ENCODE peak calls at places on chromosome 15, in eight cellular contexts. D is lower lobe of right lung; E is upper lobe of right lung; U is CD8-positive, alpha-beta T cell; J is iris pigment epithelial cell; Y is activated T-helper 1 cell treated with Interleukin-2 at 50 U/mL for 16 hours; L is adipocyte; B is kidney tubule cell. C is an unnamed sample.

GRCh38 chr15:80309769-80310384 is 57.9 kb upstream of the CTXND1 start:
- DNase-seq in D (no peak), E (no peak), U (no peak), J (peak), Y (no peak), L (peak), B (peak), C (no peak)

GRCh38 chr15:37058316-37058985 is 41.9 kb downstream of the MEIS2 start:
- DNase-seq in D (no peak), E (no peak), U (no peak), J (peak), Y (no peak), L (peak), B (peak), C (no peak)

GRCh38 chr15:67916565-67916964 is 76.7 kb upstream of the RNU6-1 start:
- DNase-seq in D (no peak), E (no peak), U (no peak), J (no peak), Y (no peak), L (no peak), B (no peak), C (no peak)

GRCh38 chr15:41855121-41855941 is 16.7 kb downstream of the PLA2G4B start:
- DNase-seq in D (no peak), E (no peak), U (no peak), J (no peak), Y (no peak), L (no peak), B (no peak), C (no peak)

GRCh38 chr15:62482715-62483429 is 317.8 kb upstream of the C2CD4B start:
- DNase-seq in D (no peak), E (no peak), U (no peak), J (peak), Y (no peak), L (peak), B (peak), C (peak)

GRCh38 chr15:31352911-31353811 is 26.5 kb downstream of the KLF13 start:
- DNase-seq in D (peak), E (peak), U (no peak), J (peak), Y (no peak), L (peak), B (peak), C (no peak)

GRCh38 chr15:89129123-89129815 is 41.0 kb downstream of the ABHD2 start:
- DNase-seq in D (peak), E (peak), U (peak), J (no peak), Y (peak), L (peak), B (peak), C (peak)

GRCh38 chr15:38600241-38600640 is 35.6 kb upstream of the RASGRP1 start:
- DNase-seq in D (no peak), E (no peak), U (no peak), J (no peak), Y (no peak), L (no peak), B (no peak), C (no peak)

GRCh38 chr15:89664441-89664840 is 9.2 kb upstream of the KIF7 start:
- DNase-seq in D (no peak), E (no peak), U (no peak), J (no peak), Y (no peak), L (no peak), B (no peak), C (no peak)

GRCh38 chr15:101373580-101373979 is 78.5 kb upstream of the SNRPA1 start:
- DNase-seq in D (no peak), E (no peak), U (no peak), J (no peak), Y (no peak), L (no peak), B (no peak), C (no peak)

GRCh38 chr15:99401971-99402732 is 150.9 kb downstream of the LRRC28 start:
- DNase-seq in D (no peak), E (no peak), U (no peak), J (no peak), Y (no peak), L (peak), B (no peak), C (no peak)

GRCh38 chr15:32717290-32718081 is at the start of gene GREM1:
- DNase-seq in D (no peak), E (no peak), U (no peak), J (no peak), Y (no peak), L (peak), B (no peak), C (peak)

GRCh38 chr15:95429345-95429744 is 901.2 kb upstream of the NR2F2 start:
- DNase-seq in D (no peak), E (no peak), U (no peak), J (peak), Y (no peak), L (no peak), B (no peak), C (no peak)

GRCh38 chr15:71148048-71148447 is 32.8 kb downstream of the THSD4 start:
- DNase-seq in D (no peak), E (no peak), U (no peak), J (no peak), Y (no peak), L (no peak), B (no peak), C (no peak)

GRCh38 chr15:64854526-64854925 is 12.8 kb downstream of the PLEKHO2 start:
- DNase-seq in D (no peak), E (no peak), U (no peak), J (no peak), Y (no peak), L (no peak), B (no peak), C (peak)

GRCh38 chr15:79539426-79539825 is 107.3 kb downstream of the MINAR1 start:
- DNase-seq in D (no peak), E (no peak), U (no peak), J (no peak), Y (no peak), L (peak), B (peak), C (no peak)

GRCh38 chr15:65881766-65882434 is 12.6 kb downstream of the RAB11A start:
- DNase-seq in D (no peak), E (no peak), U (no peak), J (no peak), Y (no peak), L (no peak), B (no peak), C (no peak)

GRCh38 chr15:69119016-69119415 is 41.4 kb upstream of the GLCE start:
- DNase-seq in D (no peak), E (no peak), U (no peak), J (no peak), Y (no peak), L (peak), B (no peak), C (no peak)